ENCODE peak calls at places on chromosomes 5 and 9, in ten cellular contexts. W, N, Z, D, E, T, A, S, O and V are unnamed samples.

GRCh38 chr5:89728750-89729149 is 680.8 kb downstream of the CETN3 start:
- DNase-seq in W (peak), N (peak), Z (no peak), D (no peak), E (peak), T (no peak), A (peak), S (no peak), O (peak), V (no peak)

GRCh38 chr5:80978772-80979317 is 18.7 kb downstream of the RASGRF2 start:
- DNase-seq in W (no peak), N (no peak), Z (no peak), D (no peak), E (no peak), T (no peak), A (no peak), S (no peak), O (no peak), V (no peak)

GRCh38 chr9:23587903-23588302 is 238.1 kb downstream of the ELAVL2 start:
- DNase-seq in W (no peak), N (no peak), Z (no peak), D (no peak), E (no peak), T (no peak), A (no peak), S (no peak), O (no peak), V (no peak)

GRCh38 chr5:176379881-176380280 is 8.5 kb downstream of the NOP16 start:
- DNase-seq in W (no peak), N (no peak), Z (no peak), D (no peak), E (no peak), T (no peak), A (no peak), S (no peak), O (no peak), V (no peak)

GRCh38 chr5:168317521-168318147 is 26.2 kb downstream of the WWC1 start:
- DNase-seq in W (peak), N (peak), Z (peak), D (peak), E (peak), T (no peak), A (no peak), S (peak), O (peak), V (no peak)

GRCh38 chr5:89827388-89827787 is 582.2 kb downstream of the CETN3 start:
- DNase-seq in W (no peak), N (no peak), Z (no peak), D (no peak), E (no peak), T (no peak), A (no peak), S (no peak), O (peak), V (no peak)

GRCh38 chr9:15357050-15357653 is 50.1 kb upstream of the TTC39B start:
- DNase-seq in W (no peak), N (no peak), Z (no peak), D (peak), E (no peak), T (no peak), A (no peak), S (peak), O (no peak), V (peak)

GRCh38 chr9:93942176-93942575 is 13.0 kb downstream of the BARX1 start:
- DNase-seq in W (peak), N (no peak), Z (no peak), D (no peak), E (no peak), T (no peak), A (no peak), S (no peak), O (no peak), V (no peak)

GRCh38 chr9:110278080-110278707 is 21.9 kb upstream of the TXN start:
- DNase-seq in W (no peak), N (no peak), Z (no peak), D (no peak), E (peak), T (no peak), A (no peak), S (no peak), O (peak), V (no peak)

GRCh38 chr5:665956-666711 is 27.0 kb downstream of the TPPP start:
- DNase-seq in W (no peak), N (no peak), Z (no peak), D (no peak), E (no peak), T (no peak), A (no peak), S (no peak), O (no peak), V (no peak)

GRCh38 chr5:120017523-120017922 is 388.2 kb downstream of the FAM170A start:
- DNase-seq in W (no peak), N (peak), Z (no peak), D (no peak), E (no peak), T (no peak), A (no peak), S (no peak), O (peak), V (no peak)

GRCh38 chr9:137088121-137088520 is 1.3 kb downstream of the MAN1B1 start:
- DNase-seq in W (no peak), N (no peak), Z (no peak), D (no peak), E (no peak), T (no peak), A (no peak), S (no peak), O (no peak), V (no peak)

GRCh38 chr5:107894361-107894760 is 223.6 kb upstream of the EFNA5 start:
- DNase-seq in W (no peak), N (no peak), Z (no peak), D (no peak), E (peak), T (no peak), A (no peak), S (no peak), O (peak), V (no peak)

GRCh38 chr9:76904661-76905457 is 1.1 kb downstream of the PRUNE2 start:
- DNase-seq in W (no peak), N (no peak), Z (no peak), D (no peak), E (no peak), T (no peak), A (no peak), S (no peak), O (peak), V (peak)

GRCh38 chr5:150642567-150642927 is 2.1 kb downstream of the SYNPO start:
- DNase-seq in W (peak), N (peak), Z (peak), D (peak), E (peak), T (peak), A (peak), S (peak), O (peak), V (peak)

GRCh38 chr5:78747703-78748359 is 99.3 kb upstream of the LHFPL2 start:
- DNase-seq in W (peak), N (peak), Z (no peak), D (no peak), E (peak), T (no peak), A (no peak), S (no peak), O (peak), V (no peak)

GRCh38 chr9:2602704-2603116 is 18.9 kb upstream of the VLDLR start:
- DNase-seq in W (peak), N (no peak), Z (peak), D (no peak), E (peak), T (no peak), A (no peak), S (no peak), O (peak), V (no peak)

GRCh38 chr9:136345281-136346156 is 18.0 kb downstream of the DNLZ start:
- DNase-seq in W (peak), N (no peak), Z (peak), D (peak), E (peak), T (no peak), A (peak), S (peak), O (peak), V (peak)

GRCh38 chr9:120080781-120081180 is 499.2 kb downstream of the CDK5RAP2 start:
- DNase-seq in W (no peak), N (no peak), Z (no peak), D (no peak), E (no peak), T (no peak), A (no peak), S (no peak), O (no peak), V (no peak)

GRCh38 chr5:37391591-37391990 is 12.5 kb downstream of the WDR70 start:
- DNase-seq in W (no peak), N (no peak), Z (no peak), D (no peak), E (no peak), T (no peak), A (no peak), S (no peak), O (no peak), V (no peak)

GRCh38 chr9:96038914-96039313 is 163.4 kb downstream of the ERCC6L2 start:
- DNase-seq in W (no peak), N (no peak), Z (no peak), D (no peak), E (no peak), T (no peak), A (no peak), S (no peak), O (no peak), V (no peak)

GRCh38 chr5:37835400-37835973 is 4.4 kb downstream of the GDNF start:
- DNase-seq in W (peak), N (no peak), Z (no peak), D (no peak), E (no peak), T (no peak), A (no peak), S (no peak), O (no peak), V (no peak)

GRCh38 chr9:122225323-122226141 is 3.2 kb downstream of the LHX6 start:
- DNase-seq in W (no peak), N (no peak), Z (no peak), D (no peak), E (no peak), T (no peak), A (no peak), S (no peak), O (peak), V (no peak)
- H3K4me3 ChIP-seq in W (peak), N (no peak), Z (no peak), D (peak), E (no peak), T (peak), A (no peak), S (peak), O (no peak), V (no peak)

DNA sequence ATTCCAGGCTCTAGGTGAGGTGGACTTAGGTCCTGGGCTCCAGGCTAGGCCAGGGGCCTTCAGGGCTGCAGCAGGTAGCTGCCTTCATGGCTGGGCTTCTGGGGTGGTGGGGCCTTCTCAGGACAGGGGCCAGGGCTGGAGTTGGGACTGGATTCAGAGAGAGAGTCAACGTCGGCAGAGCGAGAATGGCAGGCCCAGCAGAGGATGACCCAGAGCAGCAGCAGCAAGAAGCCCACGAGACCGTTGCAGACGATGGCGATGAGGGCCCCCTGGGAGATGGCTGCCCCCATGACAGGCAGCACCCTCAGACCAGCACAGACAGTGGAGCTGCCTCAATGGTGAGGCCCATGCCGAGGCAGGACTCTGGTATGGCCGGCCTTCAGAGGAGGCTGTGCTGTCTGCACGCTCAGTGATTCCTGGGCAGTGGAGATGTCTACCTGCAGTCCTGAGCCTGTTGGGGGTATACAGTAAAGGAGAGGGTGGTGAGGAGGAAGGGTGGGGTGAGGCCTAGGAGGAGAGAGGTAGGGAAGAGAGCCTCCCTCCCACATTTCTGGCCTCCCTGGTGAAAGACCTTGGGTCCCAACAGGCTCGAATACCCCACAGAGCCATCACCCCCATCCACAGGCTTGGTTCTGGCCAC is 1.3 kb downstream of the ENHO start:
- DNase-seq in W (no peak), N (no peak), Z (no peak), D (no peak), E (no peak), T (no peak), A (no peak), S (no peak), O (no peak), V (no peak)
- H3K4me3 ChIP-seq in W (no peak), N (no peak), Z (no peak), D (no peak), E (no peak), T (no peak), A (no peak), S (no peak), O (no peak), V (no peak)

DNA sequence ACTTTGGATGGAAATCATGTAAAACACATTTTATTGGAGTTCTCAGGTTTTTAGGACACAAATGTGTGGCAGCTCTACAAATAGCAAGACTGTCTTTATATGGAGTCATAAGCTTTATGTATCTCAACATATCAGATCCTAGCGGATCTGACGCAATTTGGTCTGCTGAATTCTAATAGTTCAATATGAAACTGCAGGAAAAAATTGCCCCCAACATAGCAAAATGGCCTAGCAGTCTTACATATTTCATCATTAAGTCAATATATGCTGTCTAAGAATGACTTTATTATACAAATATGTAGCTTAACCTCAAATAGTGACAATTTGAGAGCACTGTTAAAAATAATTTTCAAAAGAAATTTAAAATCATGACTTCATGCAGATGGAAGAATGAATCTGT is 244.3 kb downstream of the TAF11L14 start:
- DNase-seq in W (peak), N (no peak), Z (no peak), D (no peak), E (no peak), T (no peak), A (no peak), S (no peak), O (no peak), V (no peak)
- H3K4me3 ChIP-seq in W (no peak), N (no peak), Z (no peak), D (no peak), E (no peak), T (no peak), A (no peak), S (no peak), O (no peak), V (no peak)

GRCh38 chr9:14306672-14307646 is 7.0 kb downstream of the NFIB start:
- DNase-seq in W (no peak), N (no peak), Z (no peak), D (no peak), E (peak), T (no peak), A (no peak), S (no peak), O (no peak), V (no peak)
- H3K4me3 ChIP-seq in W (peak), N (no peak), Z (no peak), D (no peak), E (peak), T (peak), A (peak), S (no peak), O (no peak), V (no peak)

GRCh38 chr5:154966081-154966841 is 25.4 kb downstream of the MRPL22 start:
- DNase-seq in W (no peak), N (no peak), Z (no peak), D (no peak), E (peak), T (no peak), A (no peak), S (no peak), O (no peak), V (no peak)
- H3K4me3 ChIP-seq in W (no peak), N (no peak), Z (no peak), D (no peak), E (peak), T (no peak), A (no peak), S (no peak), O (no peak), V (no peak)

GRCh38 chr9:134400283-134400682 is 74.0 kb downstream of the RXRA start:
- DNase-seq in W (no peak), N (no peak), Z (no peak), D (no peak), E (no peak), T (no peak), A (no peak), S (no peak), O (no peak), V (no peak)
- H3K4me3 ChIP-seq in W (no peak), N (no peak), Z (no peak), D (no peak), E (no peak), T (no peak), A (no peak), S (no peak), O (no peak), V (no peak)